ENCODE peak calls at places on chromosome 10, in four cellular contexts. C, Y, X and I are unnamed samples.

GRCh38 chr10:33336606-33337334 is 2.3 kb upstream of the NRP1 start:
- DNase-seq in C (peak), Y (no peak), X (peak), I (peak)

GRCh38 chr10:126387931-126388911 is at the start of gene ADAM12:
- DNase-seq in C (peak), Y (no peak), X (no peak), I (peak)

GRCh38 chr10:96910488-96911395 is 78.6 kb downstream of the LCOR start:
- DNase-seq in C (peak), Y (no peak), X (no peak), I (no peak)

GRCh38 chr10:129855836-129856563 is 108.1 kb downstream of the EBF3 start:
- DNase-seq in C (no peak), Y (no peak), X (no peak), I (no peak)

GRCh38 chr10:35696888-35697287 is 54.8 kb upstream of the FZD8 start:
- DNase-seq in C (no peak), Y (no peak), X (no peak), I (no peak)

GRCh38 chr10:6729071-6729773 is 149.1 kb upstream of the PRKCQ start:
- DNase-seq in C (no peak), Y (no peak), X (no peak), I (no peak)

GRCh38 chr10:84177541-84178386 is 4.2 kb downstream of the GPR15LG start:
- DNase-seq in C (no peak), Y (peak), X (peak), I (no peak)

GRCh38 chr10:133080683-133081040 is 7.1 kb upstream of the ADGRA1 start:
- DNase-seq in C (no peak), Y (no peak), X (no peak), I (no peak)

GRCh38 chr10:106795619-106796018 is 368.9 kb downstream of the SORCS1 start:
- DNase-seq in C (peak), Y (no peak), X (no peak), I (peak)

GRCh38 chr10:124462348-124462695 is 699 bp downstream of the LHPP start:
- DNase-seq in C (no peak), Y (no peak), X (no peak), I (no peak)

GRCh38 chr10:122461367-122461728 is at the start of gene HTRA1:
- DNase-seq in C (peak), Y (no peak), X (peak), I (peak)

GRCh38 chr10:68543004-68543918 is 15.9 kb upstream of the SLC25A16 start:
- DNase-seq in C (no peak), Y (no peak), X (peak), I (no peak)

GRCh38 chr10:23433710-23434109 is 5.2 kb upstream of the OTUD1 start:
- DNase-seq in C (no peak), Y (no peak), X (no peak), I (no peak)

GRCh38 chr10:96708456-96708855 is 11.9 kb downstream of the PIK3AP1 start:
- DNase-seq in C (peak), Y (no peak), X (no peak), I (no peak)

GRCh38 chr10:34960983-34961382 is 129.2 kb downstream of the CUL2 start:
- DNase-seq in C (no peak), Y (no peak), X (no peak), I (no peak)

GRCh38 chr10:26479766-26480492 is 41.8 kb downstream of the APBB1IP start:
- DNase-seq in C (no peak), Y (peak), X (no peak), I (no peak)

GRCh38 chr10:30227481-30227880 is 121.6 kb downstream of the MTPAP start:
- DNase-seq in C (no peak), Y (no peak), X (no peak), I (no peak)

GRCh38 chr10:59553127-59553649 is 156.5 kb downstream of the SLC16A9 start:
- DNase-seq in C (no peak), Y (no peak), X (no peak), I (no peak)

GRCh38 chr10:44385726-44386438 is 985 bp upstream of the CXCL12 start:
- DNase-seq in C (no peak), Y (no peak), X (peak), I (no peak)

GRCh38 chr10:13820591-13821377 is 234.0 kb downstream of the PRPF18 start:
- DNase-seq in C (no peak), Y (no peak), X (no peak), I (no peak)

GRCh38 chr10:113980408-113981087 is 63.1 kb upstream of the ADRB1 start:
- DNase-seq in C (no peak), Y (no peak), X (peak), I (no peak)

GRCh38 chr10:12416396-12417090 is 67.2 kb downstream of the CAMK1D start:
- DNase-seq in C (no peak), Y (no peak), X (no peak), I (no peak)

DNA sequence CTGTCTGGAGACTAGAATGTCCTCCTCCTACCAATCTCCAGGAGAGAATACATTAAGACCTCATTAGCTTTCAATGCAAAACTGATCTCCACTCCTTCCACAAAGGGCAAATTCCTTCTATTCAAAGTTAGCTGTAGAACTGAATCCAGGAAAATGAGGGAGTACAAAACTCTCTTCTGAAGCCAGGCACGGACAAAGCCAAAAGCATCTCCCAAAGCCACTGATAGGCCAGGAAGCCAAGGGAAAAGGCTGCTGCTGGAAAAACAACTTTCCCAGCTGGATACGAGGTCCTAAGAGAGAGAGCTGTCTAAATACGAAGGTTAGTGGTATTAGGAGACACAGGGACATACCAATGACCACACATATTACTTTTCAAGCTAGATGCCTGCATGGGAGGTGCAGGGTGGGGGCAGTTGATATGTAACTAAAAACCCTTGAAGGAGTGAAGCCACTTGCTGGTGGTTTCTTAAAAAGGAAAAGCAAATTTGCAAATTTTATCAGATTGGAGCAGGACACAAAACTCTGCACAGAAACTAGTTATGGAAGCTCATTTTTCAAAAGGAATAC is 43.6 kb downstream of the MKX start:
- DNase-seq in C (no peak), Y (no peak), X (no peak), I (no peak)
- H3K27ac ChIP-seq in C (no peak), Y (no peak), X (no peak), I (no peak)

GRCh38 chr10:70233109-70233938 is at the start of gene PPA1:
- DNase-seq in C (peak), Y (peak), X (peak), I (peak)
- TF ChIP-seq POLR2A in C (peak), Y (peak), X (peak), I (peak)

DNA sequence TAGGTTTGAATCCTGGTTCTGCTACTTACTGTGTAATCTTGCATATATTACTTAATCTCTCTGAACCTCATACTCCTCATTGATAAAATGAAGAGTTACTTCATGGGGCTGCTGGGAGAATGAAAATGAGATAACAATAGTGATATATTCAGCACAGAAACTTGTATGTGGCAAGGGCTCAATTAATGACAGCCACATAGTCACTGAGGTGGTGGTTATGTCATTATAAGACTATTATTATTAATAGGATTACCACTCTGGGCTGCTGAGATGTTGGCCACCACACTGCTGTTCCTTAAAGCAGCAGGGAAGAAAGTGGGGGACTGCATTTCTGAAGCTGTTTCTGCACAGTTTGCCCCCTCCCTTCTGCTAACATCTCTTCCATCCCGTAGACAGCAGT is 100.4 kb upstream of the PDLIM1 start:
- DNase-seq in C (no peak), Y (no peak), X (no peak), I (no peak)
- H3K27ac ChIP-seq in C (no peak), Y (peak), X (no peak), I (peak)

DNA sequence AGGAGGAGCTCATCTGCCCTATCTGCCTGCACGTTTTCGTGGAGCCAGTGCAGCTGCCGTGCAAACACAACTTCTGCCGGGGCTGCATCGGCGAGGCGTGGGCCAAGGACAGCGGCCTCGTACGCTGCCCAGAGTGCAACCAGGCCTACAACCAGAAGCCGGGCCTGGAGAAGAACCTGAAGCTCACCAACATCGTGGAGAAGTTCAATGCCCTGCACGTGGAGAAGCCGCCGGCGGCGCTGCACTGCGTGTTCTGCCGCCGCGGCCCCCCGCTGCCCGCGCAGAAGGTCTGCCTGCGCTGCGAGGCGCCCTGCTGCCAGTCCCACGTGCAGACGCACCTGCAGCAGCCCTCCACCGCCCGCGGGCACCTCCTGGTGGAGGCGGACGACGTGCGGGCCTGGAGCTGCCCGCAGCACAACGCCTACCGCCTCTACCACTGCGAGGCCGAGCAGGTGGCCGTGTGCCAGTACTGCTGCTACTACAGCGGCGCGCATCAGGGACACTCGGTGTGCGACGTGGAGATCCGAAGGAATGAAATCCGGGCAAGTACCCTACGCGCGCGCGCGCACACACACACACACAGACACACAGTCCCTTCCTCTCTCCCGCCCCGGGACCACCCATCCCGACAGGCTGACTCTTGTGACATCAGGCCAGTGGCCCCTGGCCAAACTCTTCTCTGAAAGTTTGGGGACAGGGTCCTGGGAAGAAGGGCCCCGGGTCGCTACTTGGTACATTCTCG is 538 bp downstream of the TRIM8 start:
- DNase-seq in C (peak), Y (peak), X (peak), I (peak)
- TF ChIP-seq POLR2A in C (no peak), Y (no peak), X (peak), I (peak)

GRCh38 chr10:3496138-3496537 is 288.9 kb downstream of the KLF6 start:
- DNase-seq in C (no peak), Y (no peak), X (no peak), I (no peak)

GRCh38 chr10:3495281-3495680 is 289.7 kb downstream of the KLF6 start:
- DNase-seq in C (no peak), Y (no peak), X (no peak), I (no peak)

GRCh38 chr10:3493621-3494020 is 291.4 kb downstream of the KLF6 start:
- DNase-seq in C (no peak), Y (no peak), X (no peak), I (no peak)

GRCh38 chr10:3494131-3494878 is 290.7 kb downstream of the KLF6 start:
- DNase-seq in C (no peak), Y (no peak), X (no peak), I (no peak)

DNA sequence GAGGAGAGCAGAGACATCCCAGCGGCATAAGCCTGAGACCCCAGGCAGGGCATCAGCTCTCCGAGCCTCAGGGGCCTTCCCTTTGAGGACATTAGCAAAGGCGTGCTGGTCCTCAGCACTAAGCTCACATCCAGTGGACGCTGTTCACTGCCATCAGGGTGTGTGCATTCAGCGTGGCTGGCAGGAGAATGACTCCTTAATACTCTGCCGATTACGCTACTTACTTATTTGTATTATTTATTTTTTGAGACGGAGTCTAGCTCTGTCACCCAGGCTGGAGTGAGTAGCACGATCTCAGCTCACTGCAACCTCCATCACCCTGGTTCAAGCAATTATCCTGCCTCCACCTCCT is 290.2 kb downstream of the KLF6 start:
- DNase-seq in C (no peak), Y (no peak), X (no peak), I (no peak)
- H3K27ac ChIP-seq in C (no peak), Y (peak), X (no peak), I (peak)